ENCODE peak calls at places on chromosomes 11 and 22, in four cellular contexts. A is A549, Y is WTC11, Q is HepG2. R is an unnamed sample.

GRCh38 chr11:8381871-8382396 is 118.3 kb upstream of the LMO1 start:
- DNase-seq in Y (no peak), Q (no peak), A (no peak), R (no peak)

GRCh38 chr11:126355926-126356897 is 726 bp downstream of the ST3GAL4 start:
- DNase-seq in Y (peak), Q (peak), A (no peak), R (no peak)

GRCh38 chr11:73156686-73157085 is 14.6 kb upstream of the FCHSD2 start:
- DNase-seq in Y (no peak), A (no peak), Q (no peak), R (no peak)

GRCh38 chr11:31499576-31500178 is 9.7 kb downstream of the IMMP1L start:
- DNase-seq in Y (no peak), A (no peak), Q (no peak), R (no peak)

GRCh38 chr11:62832346-62833234 is at the start of gene TEX54:
- DNase-seq in Y (no peak), A (no peak), Q (no peak), R (no peak)

GRCh38 chr11:76010051-76010450 is 195.0 kb downstream of the UVRAG start:
- DNase-seq in A (no peak), Q (no peak), Y (no peak), R (no peak)

GRCh38 chr22:33697640-33698039 is 222.6 kb downstream of the LARGE1 start:
- DNase-seq in Y (no peak), Q (peak), A (no peak), R (no peak)

GRCh38 chr22:24727218-24727851 is 47.2 kb downstream of the PIWIL3 start:
- DNase-seq in A (peak), Y (no peak), Q (peak), R (peak)

GRCh38 chr11:122646549-122647340 is 8.8 kb upstream of the UBASH3B start:
- DNase-seq in A (no peak), Q (no peak), Y (no peak), R (no peak)

GRCh38 chr11:126480410-126481302 is 125.2 kb downstream of the ST3GAL4 start:
- DNase-seq in Q (peak), A (peak), Y (peak), R (peak)

GRCh38 chr22:47437636-47438035 is 675.2 kb downstream of the TBC1D22A start:
- DNase-seq in Y (no peak), A (no peak), Q (no peak), R (no peak)

GRCh38 chr11:1008781-1009180 is 27.7 kb downstream of the MUC6 start:
- DNase-seq in A (no peak), Y (no peak), Q (no peak), R (no peak)

GRCh38 chr22:19631899-19632670 is 82.2 kb upstream of the SEPTIN5 start:
- DNase-seq in Q (peak), A (peak), Y (peak), R (peak)

GRCh38 chr11:119409731-119410130 is 13.2 kb downstream of the THY1 start:
- DNase-seq in Y (no peak), Q (no peak), A (no peak), R (no peak)

GRCh38 chr11:57778318-57779037 is 16.9 kb downstream of the CTNND1 start:
- DNase-seq in Y (peak), Q (peak), A (peak), R (peak)

GRCh38 chr11:133714471-133715375 is 130.6 kb downstream of the SPATA19 start:
- DNase-seq in Q (no peak), A (no peak), Y (no peak), R (no peak)

GRCh38 chr11:26204839-26205238 is 127.1 kb upstream of the ANO3 start:
- DNase-seq in Y (no peak), A (no peak), Q (no peak), R (no peak)

GRCh38 chr11:35362571-35362980 is 56.8 kb downstream of the SLC1A2 start:
- DNase-seq in Y (no peak), Q (no peak), A (no peak), R (no peak)

GRCh38 chr11:124199702-124200101 is 16.6 kb downstream of the OR10D3 start:
- DNase-seq in A (peak), Q (no peak), Y (no peak), R (no peak)

GRCh38 chr11:22341582-22341919 is 3.4 kb downstream of the SLC17A6 start:
- DNase-seq in Q (no peak), A (no peak), Y (peak), R (no peak)

GRCh38 chr11:22343411-22344032 is 5.3 kb downstream of the SLC17A6 start:
- DNase-seq in A (no peak), Q (no peak), Y (peak), R (no peak)

GRCh38 chr11:22338465-22338810 is 257 bp downstream of the SLC17A6 start:
- DNase-seq in A (no peak), Y (no peak), Q (no peak), R (no peak)

GRCh38 chr11:22342599-22343138 is 4.5 kb downstream of the SLC17A6 start:
- DNase-seq in Q (no peak), Y (no peak), A (no peak), R (no peak)

GRCh38 chr11:22340803-22341581 is 2.8 kb downstream of the SLC17A6 start:
- DNase-seq in A (no peak), Y (peak), Q (no peak), R (no peak)
- TF ChIP-seq NR3C1 in A (no peak), Y (no peak), Q (no peak), R (no peak)

DNA sequence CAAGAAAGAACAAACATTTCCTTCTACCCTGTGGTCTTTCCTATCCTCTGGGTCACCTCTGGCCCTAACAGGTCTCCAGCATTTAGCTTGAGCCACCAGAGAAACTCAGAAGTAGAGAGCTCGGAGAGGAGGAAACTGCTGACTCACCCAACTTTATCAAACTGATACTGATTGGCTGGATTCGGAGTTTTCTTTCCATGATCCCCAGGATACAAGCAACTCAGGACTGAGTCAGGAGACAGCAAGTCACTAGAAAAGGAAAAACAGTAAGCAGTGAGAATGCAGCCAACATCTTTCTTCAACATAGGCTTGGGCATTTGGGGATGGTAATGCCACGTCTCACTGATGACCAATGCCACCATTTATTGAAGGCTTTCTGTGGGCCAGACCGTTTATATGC is 32.7 kb downstream of the THOC5 start:
- DNase-seq in A (peak), Y (no peak), Q (no peak), R (no peak)
- TF ChIP-seq NR3C1 in A (no peak), Y (no peak), Q (no peak), R (no peak)

DNA sequence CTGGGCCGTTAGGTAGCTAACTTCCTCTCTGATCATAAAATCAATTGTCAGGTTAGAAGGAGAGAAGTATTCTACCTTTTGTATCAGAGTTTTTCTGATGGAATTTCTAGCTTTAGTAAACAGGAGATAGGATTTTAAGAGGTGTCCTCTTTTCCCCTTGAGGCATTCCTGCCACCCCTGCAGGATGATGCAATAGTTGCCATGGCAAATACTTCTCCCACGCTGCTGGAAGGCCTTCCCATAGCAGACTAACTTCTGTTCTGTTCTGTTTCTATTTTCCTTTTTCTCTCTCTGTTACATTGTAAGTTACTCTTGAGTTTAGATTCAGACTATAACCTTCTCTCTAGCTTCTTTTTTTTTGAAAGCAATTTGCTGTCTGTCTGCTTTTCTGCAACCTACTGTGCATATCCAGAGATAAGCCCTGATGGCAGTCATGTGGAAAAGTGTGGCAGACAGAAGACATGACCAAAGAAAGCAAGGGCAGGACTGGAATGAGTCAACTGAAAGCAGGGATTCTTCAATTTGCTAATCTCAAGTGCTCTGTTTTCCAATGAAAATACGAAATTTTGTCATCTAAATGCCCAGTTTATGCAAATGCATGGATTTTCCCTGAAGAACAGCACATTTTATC is 679.1 kb downstream of the DLG2 start:
- DNase-seq in Q (no peak), A (no peak), Y (peak), R (no peak)
- TF ChIP-seq NR3C1 in Q (no peak), A (no peak), Y (no peak), R (no peak)

GRCh38 chr22:36563001-36563400 is 34.0 kb upstream of the EIF3D start:
- DNase-seq in Y (no peak), Q (no peak), A (no peak), R (no peak)

GRCh38 chr22:36561291-36561811 is 32.4 kb upstream of the EIF3D start:
- DNase-seq in A (no peak), Q (no peak), Y (no peak), R (no peak)

GRCh38 chr22:36563444-36563843 is 34.5 kb upstream of the EIF3D start:
- DNase-seq in Q (no peak), A (no peak), Y (no peak), R (no peak)

GRCh38 chr22:36563898-36564297 is 34.9 kb upstream of the EIF3D start:
- DNase-seq in A (no peak), Q (no peak), Y (no peak), R (no peak)

DNA sequence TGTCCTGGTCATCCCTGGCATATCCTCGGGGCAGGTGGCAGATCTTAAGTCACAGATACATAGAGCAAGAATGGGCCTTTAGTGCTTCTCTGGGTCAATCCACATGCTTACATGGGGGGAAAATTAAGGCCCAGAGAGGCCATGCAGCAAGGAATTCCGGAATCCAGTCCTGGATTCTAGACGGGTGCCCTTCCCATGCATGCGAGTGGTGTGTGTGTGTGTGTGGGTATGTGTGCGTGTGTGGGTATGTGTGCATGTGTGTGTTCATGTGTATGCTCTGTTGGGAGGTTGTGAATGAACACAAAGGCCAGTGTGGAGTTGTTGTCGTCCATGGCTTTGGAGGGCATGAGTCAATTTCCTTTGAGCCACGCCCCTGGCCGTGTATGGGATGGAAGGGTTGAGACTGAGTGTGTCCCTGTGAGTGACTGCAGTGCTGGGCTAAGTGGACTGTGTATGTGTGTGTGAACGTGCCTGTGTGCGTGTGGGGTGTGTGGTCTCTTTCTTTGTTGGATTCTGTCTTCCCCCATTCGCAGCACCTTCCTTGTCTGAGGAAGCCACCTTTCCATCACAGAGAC is 33.4 kb upstream of the EIF3D start:
- DNase-seq in Q (no peak), Y (no peak), A (peak), R (peak)
- TF ChIP-seq NR3C1 in Q (no peak), Y (no peak), A (no peak), R (no peak)

GRCh38 chr22:29570456-29570855 is 10.5 kb downstream of the NIPSNAP1 start:
- DNase-seq in Q (no peak), A (no peak), Y (no peak), R (no peak)

GRCh38 chr22:29570912-29571549 is 9.9 kb downstream of the NIPSNAP1 start:
- DNase-seq in Y (no peak), A (no peak), Q (peak), R (no peak)

GRCh38 chr22:29563652-29564460 is 10.3 kb upstream of the THOC5 start:
- DNase-seq in A (no peak), Y (no peak), Q (no peak), R (no peak)

GRCh38 chr22:29567338-29567737 is 13.6 kb downstream of the NIPSNAP1 start:
- DNase-seq in Q (no peak), A (no peak), Y (no peak), R (peak)

DNA sequence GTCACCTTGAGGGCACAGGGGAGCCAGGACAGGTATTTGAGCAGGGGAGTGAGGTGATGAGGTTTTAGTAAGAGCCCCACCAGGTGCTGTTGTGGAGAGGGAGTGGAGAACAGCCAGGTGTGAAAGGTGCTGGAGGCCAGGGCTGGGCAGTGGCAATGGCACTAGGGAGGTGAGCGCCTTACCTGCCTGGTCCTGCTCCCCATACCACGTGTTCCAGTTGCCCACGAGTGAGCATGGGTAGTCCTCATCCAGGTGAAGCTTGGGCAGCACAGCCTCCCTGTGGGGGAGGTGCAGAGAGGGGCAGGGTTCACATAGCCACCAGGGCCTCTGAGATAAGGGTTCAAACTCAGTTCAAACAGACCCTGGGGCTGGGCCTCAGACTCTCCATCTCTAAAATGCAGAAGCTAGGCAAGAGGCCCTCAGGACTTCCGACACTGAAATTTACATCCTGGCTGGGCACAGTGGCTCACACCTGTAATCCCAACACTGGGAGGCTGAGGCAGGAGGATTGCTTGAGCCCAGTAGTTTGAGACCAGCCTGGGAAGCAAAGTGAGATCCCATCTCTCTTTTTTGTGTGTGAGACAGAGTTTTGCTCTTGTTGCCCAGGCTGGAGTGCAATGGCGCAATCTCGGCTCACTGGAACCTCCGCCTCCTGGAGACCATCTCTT is 11.8 kb downstream of the NIPSNAP1 start:
- DNase-seq in Y (no peak), Q (peak), A (no peak), R (peak)
- TF ChIP-seq NR3C1 in Y (no peak), Q (no peak), A (no peak), R (no peak)

R was measured in K562.